ENCODE peak calls at places on chromosomes 5 and 9, in nine cellular contexts. One of them, this sample, is unnamed.

GRCh38 chr5:145704724-145705123 is 130.4 kb downstream of the PRELID2 start:
- DNase-seq in HTR-8/SVneo: no peak
- DNase-seq in H9: no peak
- DNase-seq in AML-193: no peak
- DNase-seq in Calu3: no peak
- DNase-seq in hippocampal formation: no peak
- DNase-seq in stimulated activated CD4-positive, alpha-beta T cell treated with anti-CD3 and anti-CD28 coated beads, Interleukin-15, amount 100 ng/mL, for 24 hours: no peak
- DNase-seq in nucleus accumbens: no peak
- DNase-seq in endothelial cell of umbilical vein: no peak
- DNase-seq in this sample: no peak

GRCh38 chr9:126754436-126755324 is 50.2 kb upstream of the ZBTB43 start:
- DNase-seq in nucleus accumbens: no peak
- DNase-seq in stimulated activated CD4-positive, alpha-beta T cell treated with anti-CD3 and anti-CD28 coated beads, Interleukin-15, amount 100 ng/mL, for 24 hours: no peak
- DNase-seq in hippocampal formation: no peak
- DNase-seq in Calu3: no peak
- DNase-seq in H9: no peak
- DNase-seq in AML-193: no peak
- DNase-seq in endothelial cell of umbilical vein: no peak
- DNase-seq in HTR-8/SVneo: no peak
- DNase-seq in this sample: no peak

GRCh38 chr5:72850113-72850512 is 33.7 kb downstream of the TNPO1 start:
- DNase-seq in HTR-8/SVneo: no peak
- DNase-seq in stimulated activated CD4-positive, alpha-beta T cell treated with anti-CD3 and anti-CD28 coated beads, Interleukin-15, amount 100 ng/mL, for 24 hours: no peak
- DNase-seq in hippocampal formation: no peak
- DNase-seq in H9: no peak
- DNase-seq in endothelial cell of umbilical vein: no peak
- DNase-seq in Calu3: no peak
- DNase-seq in AML-193: no peak
- DNase-seq in nucleus accumbens: no peak
- DNase-seq in this sample: no peak

GRCh38 chr5:37900692-37901091 is 60.9 kb upstream of the GDNF start:
- DNase-seq in H9: peak; percentile 42
- DNase-seq in hippocampal formation: no peak
- DNase-seq in HTR-8/SVneo: peak; percentile 43
- DNase-seq in nucleus accumbens: no peak
- DNase-seq in AML-193: no peak
- DNase-seq in stimulated activated CD4-positive, alpha-beta T cell treated with anti-CD3 and anti-CD28 coated beads, Interleukin-15, amount 100 ng/mL, for 24 hours: no peak
- DNase-seq in endothelial cell of umbilical vein: peak; percentile 13
- DNase-seq in Calu3: peak; percentile 2
- DNase-seq in this sample: peak; percentile 15

GRCh38 chr9:121393318-121393717 is 23.3 kb upstream of the STOM start:
- DNase-seq in HTR-8/SVneo: peak; percentile 15
- DNase-seq in AML-193: peak; percentile 40
- DNase-seq in hippocampal formation: no peak
- DNase-seq in stimulated activated CD4-positive, alpha-beta T cell treated with anti-CD3 and anti-CD28 coated beads, Interleukin-15, amount 100 ng/mL, for 24 hours: no peak
- DNase-seq in endothelial cell of umbilical vein: peak; percentile 47
- DNase-seq in H9: no peak
- DNase-seq in Calu3: no peak
- DNase-seq in nucleus accumbens: no peak
- DNase-seq in this sample: no peak

GRCh38 chr9:90451804-90452203 is 190.8 kb downstream of the DIRAS2 start:
- DNase-seq in HTR-8/SVneo: no peak
- DNase-seq in H9: no peak
- DNase-seq in Calu3: no peak
- DNase-seq in AML-193: no peak
- DNase-seq in nucleus accumbens: no peak
- DNase-seq in hippocampal formation: no peak
- DNase-seq in stimulated activated CD4-positive, alpha-beta T cell treated with anti-CD3 and anti-CD28 coated beads, Interleukin-15, amount 100 ng/mL, for 24 hours: no peak
- DNase-seq in endothelial cell of umbilical vein: no peak
- DNase-seq in this sample: no peak

GRCh38 chr9:130508218-130508617 is 63.5 kb downstream of the ASS1 start:
- DNase-seq in AML-193: no peak
- DNase-seq in Calu3: no peak
- DNase-seq in HTR-8/SVneo: no peak
- DNase-seq in stimulated activated CD4-positive, alpha-beta T cell treated with anti-CD3 and anti-CD28 coated beads, Interleukin-15, amount 100 ng/mL, for 24 hours: no peak
- DNase-seq in endothelial cell of umbilical vein: no peak
- DNase-seq in H9: no peak
- DNase-seq in nucleus accumbens: no peak
- DNase-seq in hippocampal formation: no peak
- DNase-seq in this sample: no peak

GRCh38 chr5:1004598-1005361 is 3.8 kb upstream of the NKD2 start:
- DNase-seq in HTR-8/SVneo: no peak
- DNase-seq in stimulated activated CD4-positive, alpha-beta T cell treated with anti-CD3 and anti-CD28 coated beads, Interleukin-15, amount 100 ng/mL, for 24 hours: peak; percentile 67
- DNase-seq in Calu3: no peak
- DNase-seq in AML-193: no peak
- DNase-seq in nucleus accumbens: no peak
- DNase-seq in H9: no peak
- DNase-seq in hippocampal formation: peak; percentile 10
- DNase-seq in endothelial cell of umbilical vein: peak; percentile 28
- DNase-seq in this sample: no peak

GRCh38 chr9:128214571-128215490 is 11.7 kb downstream of the DNM1 start:
- DNase-seq in stimulated activated CD4-positive, alpha-beta T cell treated with anti-CD3 and anti-CD28 coated beads, Interleukin-15, amount 100 ng/mL, for 24 hours: no peak
- DNase-seq in H9: no peak
- DNase-seq in HTR-8/SVneo: no peak
- DNase-seq in hippocampal formation: no peak
- DNase-seq in endothelial cell of umbilical vein: no peak
- DNase-seq in nucleus accumbens: no peak
- DNase-seq in AML-193: no peak
- DNase-seq in Calu3: peak; percentile 36
- DNase-seq in this sample: no peak

This sample was measured in iPS DF 19.7.